ENCODE peak calls at places on chromosome 10, in four cellular contexts. B is heart left ventricle; H is A549; X is CD4-positive, alpha-beta T cell. Q is an unnamed sample.

GRCh38 chr10:133534417-133534816 is 7.3 kb downstream of the CYP2E1 start:
- DNase-seq in X (no peak), B (no peak), H (no peak), Q (no peak)

GRCh38 chr10:30553625-30554442 is 75.7 kb downstream of the LYZL2 start:
- DNase-seq in X (no peak), B (peak), H (peak), Q (no peak)

GRCh38 chr10:124606822-124607221 is 137.4 kb downstream of the FAM53B start:
- DNase-seq in H (no peak), B (no peak), X (no peak), Q (no peak)

GRCh38 chr10:98485959-98486358 is 39.2 kb upstream of the HPS1 start:
- DNase-seq in X (no peak), B (no peak), H (no peak), Q (no peak)

GRCh38 chr10:111221682-111222470 is 145.0 kb downstream of the ADRA2A start:
- DNase-seq in X (no peak), H (no peak), B (no peak), Q (no peak)

GRCh38 chr10:76991571-76991970 is 646.0 kb downstream of the KCNMA1 start:
- DNase-seq in X (no peak), B (no peak), H (no peak), Q (no peak)

GRCh38 chr10:93138113-93138870 is 64.6 kb downstream of the CYP26A1 start:
- DNase-seq in B (no peak), X (no peak), H (no peak), Q (no peak)

GRCh38 chr10:124049484-124049883 is 43.9 kb downstream of the CHST15 start:
- DNase-seq in H (peak), B (no peak), X (no peak), Q (peak)

GRCh38 chr10:3239066-3239919 is 66.7 kb upstream of the PITRM1 start:
- DNase-seq in B (peak), X (peak), H (peak), Q (peak)

GRCh38 chr10:123796736-123797135 is 94.9 kb downstream of the CPXM2 start:
- DNase-seq in X (no peak), H (no peak), B (no peak), Q (no peak)

GRCh38 chr10:98858525-98858924 is 377.1 kb downstream of the HPSE2 start:
- DNase-seq in B (no peak), X (no peak), H (no peak), Q (no peak)

GRCh38 chr10:97792058-97792721 is 20.4 kb upstream of the SFRP5 start:
- DNase-seq in X (peak), H (peak), B (peak), Q (no peak)

GRCh38 chr10:61890430-61890829 is 11.1 kb upstream of the ARID5B start:
- DNase-seq in H (no peak), X (no peak), B (no peak), Q (no peak)
- H3K27ac ChIP-seq in H (no peak), X (no peak), B (no peak), Q (no peak)

GRCh38 chr10:58755688-58756087 is 243.0 kb downstream of the BICC1 start:
- DNase-seq in X (no peak), H (peak), B (no peak), Q (no peak)
- H3K27ac ChIP-seq in X (no peak), H (peak), B (peak), Q (no peak)

GRCh38 chr10:43201545-43202131 is 63.4 kb downstream of the CSGALNACT2 start:
- DNase-seq in X (no peak), B (peak), H (no peak), Q (no peak)

GRCh38 chr10:43202224-43202656 is 64.0 kb downstream of the CSGALNACT2 start:
- DNase-seq in B (peak), H (no peak), X (peak), Q (no peak)

GRCh38 chr10:43203491-43204393 is 63.1 kb downstream of the RASGEF1A start:
- DNase-seq in B (peak), X (no peak), H (no peak), Q (no peak)

GRCh38 chr10:43204394-43204942 is 62.4 kb downstream of the RASGEF1A start:
- DNase-seq in H (no peak), X (no peak), B (peak), Q (no peak)

DNA sequence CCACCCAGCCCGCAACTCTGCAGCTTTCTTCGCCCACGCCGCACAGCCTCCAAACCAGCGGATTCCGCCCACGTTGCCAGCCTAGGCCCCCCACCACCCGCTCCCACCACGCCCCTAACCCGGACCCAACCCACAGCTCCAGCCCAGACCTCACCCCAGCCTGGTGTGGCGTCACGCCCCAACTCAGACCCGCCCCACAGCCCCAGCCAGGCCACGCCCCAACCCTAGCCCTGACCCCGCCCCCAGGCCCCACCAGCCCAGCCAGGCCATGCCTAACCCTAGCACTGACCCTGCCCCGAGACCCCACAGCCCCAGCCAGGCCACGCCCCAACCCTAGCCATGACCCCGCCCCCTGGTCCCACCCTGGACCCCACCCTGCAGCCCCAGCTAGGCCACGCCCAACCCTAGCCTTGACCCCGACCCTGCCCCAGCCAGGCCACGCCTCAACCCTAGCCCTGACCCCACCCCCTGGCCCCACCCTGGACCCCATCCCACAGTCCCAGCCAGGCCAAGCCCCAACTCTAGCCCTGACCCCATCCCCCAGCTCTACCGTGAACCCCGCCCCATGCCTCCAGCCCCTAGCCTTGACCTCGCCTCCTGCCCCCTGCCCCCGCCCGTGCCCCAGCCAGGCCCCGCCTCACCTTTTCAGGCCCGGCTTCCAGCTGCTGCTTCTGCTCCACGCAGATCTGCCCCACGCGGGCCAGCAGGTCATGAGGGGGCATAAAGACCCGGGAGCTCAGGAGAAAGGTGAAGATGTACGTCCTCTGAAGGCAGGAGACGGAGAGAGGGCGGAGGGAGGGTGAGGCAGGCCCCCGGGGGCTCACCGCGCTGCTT is 64.0 kb downstream of the RASGEF1A start:
- DNase-seq in B (peak), X (peak), H (no peak), Q (no peak)
- H3K27ac ChIP-seq in B (no peak), X (no peak), H (no peak), Q (no peak)

GRCh38 chr10:63699785-63700184 is 178.6 kb downstream of the REEP3 start:
- DNase-seq in B (peak), H (no peak), X (no peak), Q (no peak)
- H3K27ac ChIP-seq in B (peak), H (peak), X (no peak), Q (no peak)

DNA sequence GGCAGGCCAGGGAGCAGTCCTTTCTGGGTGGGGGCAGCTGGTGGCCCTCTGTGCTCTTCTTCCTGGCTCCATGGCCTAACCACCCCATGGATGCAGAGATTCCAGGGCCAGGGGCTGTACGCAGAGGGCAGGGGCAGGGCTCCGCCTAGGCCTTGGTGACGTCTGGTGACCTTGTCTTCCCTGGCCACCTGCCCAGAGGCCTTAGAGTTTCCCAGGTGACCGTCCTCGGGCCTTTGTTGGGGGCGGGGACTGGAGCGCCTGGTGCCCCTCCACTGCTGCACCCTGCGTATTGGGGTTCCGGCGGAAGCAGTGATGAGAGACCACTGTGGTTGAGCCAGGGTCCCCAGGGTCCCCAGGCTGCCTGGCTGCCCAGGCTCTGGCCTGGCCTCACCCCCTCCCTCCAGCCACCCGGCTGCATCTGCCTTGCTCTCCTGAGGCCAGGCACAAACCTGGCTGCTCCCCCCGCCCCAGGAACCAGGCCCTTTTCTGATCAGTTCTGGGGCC is 10.3 kb downstream of the PWWP2B start:
- DNase-seq in B (peak), H (no peak), X (no peak), Q (no peak)
- H3K27ac ChIP-seq in B (peak), H (peak), X (no peak), Q (peak)

GRCh38 chr10:88066319-88066718 is 202.9 kb downstream of the PTEN start:
- DNase-seq in B (no peak), X (no peak), H (no peak), Q (no peak)

GRCh38 chr10:88063861-88064521 is 200.6 kb downstream of the PTEN start:
- DNase-seq in H (no peak), X (no peak), B (no peak), Q (no peak)

GRCh38 chr10:88064608-88065383 is 201.4 kb downstream of the PTEN start:
- DNase-seq in B (peak), X (peak), H (no peak), Q (no peak)

GRCh38 chr10:88066876-88067275 is 203.5 kb downstream of the PTEN start:
- DNase-seq in H (no peak), B (no peak), X (peak), Q (no peak)

DNA sequence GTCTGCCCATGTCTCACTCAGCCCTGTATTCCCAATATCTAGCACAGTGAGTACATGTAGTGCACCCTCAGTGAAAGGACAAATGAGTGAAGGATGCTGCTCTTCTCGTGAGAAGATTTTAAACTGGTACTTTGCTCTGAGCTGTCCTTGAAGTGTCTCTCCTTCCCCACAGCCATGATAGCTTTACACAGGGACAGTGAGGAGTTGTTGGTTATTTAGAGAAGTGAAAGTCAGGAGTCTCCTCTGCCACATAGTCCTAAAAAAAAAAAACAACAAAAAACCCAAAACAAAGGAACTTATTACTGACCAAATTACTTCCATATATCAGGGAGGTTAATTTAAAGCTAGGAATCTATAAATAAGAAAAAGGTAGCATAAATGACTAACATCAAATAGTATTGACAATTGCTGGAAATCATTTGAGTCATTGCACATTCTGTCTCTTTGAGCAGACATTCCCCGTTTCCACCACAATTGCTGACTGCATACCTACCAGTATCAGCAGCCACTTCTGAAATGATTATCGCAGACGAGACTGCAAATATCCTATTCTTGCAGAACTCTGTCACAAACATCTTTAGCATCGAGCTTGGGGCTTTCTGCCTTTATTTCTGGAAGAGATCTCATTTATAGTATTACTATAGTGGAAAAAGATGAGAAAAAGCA is 202.1 kb downstream of the PTEN start:
- DNase-seq in X (no peak), B (no peak), H (no peak), Q (no peak)
- H3K27ac ChIP-seq in X (no peak), B (no peak), H (no peak), Q (no peak)

GRCh38 chr10:70193391-70193844 is 23.1 kb upstream of the SAR1A start:
- DNase-seq in X (no peak), B (no peak), H (no peak), Q (no peak)
- H3K27ac ChIP-seq in X (no peak), B (no peak), H (peak), Q (no peak)

Q was measured in caudate nucleus.